ENCODE peak calls at places on chromosomes 16 and 17, in seven cellular contexts. I, O, R, Z, C, U and J are unnamed samples.

GRCh38 chr16:28058839-28059589 is 4.5 kb downstream of the GSG1L start:
- DNase-seq in Z (no peak), U (no peak), C (no peak), O (no peak), I (no peak), R (no peak), J (no peak)

GRCh38 chr17:7838291-7839075 is 4.5 kb downstream of the KDM6B start:
- DNase-seq in R (peak; percentile 48), U (peak; percentile 85), C (no peak), Z (peak; percentile 70), I (no peak), O (peak; percentile 77), J (peak; percentile 82)

GRCh38 chr17:5584971-5585794 is 874 bp upstream of the NLRP1 start:
- DNase-seq in R (no peak), U (no peak), I (no peak), O (no peak), C (peak; percentile 88), Z (no peak), J (no peak)

GRCh38 chr17:17043668-17044226 is 1.5 kb downstream of the MPRIP start:
- DNase-seq in Z (peak; percentile 47), R (no peak), C (no peak), O (peak; percentile 54), I (no peak), U (no peak), J (no peak)

GRCh38 chr16:7376227-7376626 is 43.6 kb downstream of the RBFOX1 start:
- DNase-seq in U (no peak), O (no peak), C (no peak), Z (no peak), I (no peak), R (no peak), J (no peak)

GRCh38 chr16:87680272-87680644 is 78.0 kb downstream of the JPH3 start:
- DNase-seq in R (no peak), O (no peak), C (no peak), Z (no peak), I (no peak), U (no peak), J (no peak)

GRCh38 chr17:78419970-78420820 is 41.7 kb downstream of the PGS1 start:
- DNase-seq in Z (no peak), C (no peak), O (peak; percentile 73), R (no peak), U (no peak), I (peak; percentile 69), J (no peak)

GRCh38 chr16:11602321-11602720 is 15.6 kb upstream of the LITAF start:
- DNase-seq in R (no peak), I (no peak), U (no peak), C (no peak), Z (no peak), O (no peak), J (no peak)

GRCh38 chr16:61957075-61957474 is 79.2 kb downstream of the CDH8 start:
- DNase-seq in Z (no peak), O (no peak), U (no peak), I (no peak), C (no peak), R (no peak), J (no peak)

GRCh38 chr17:59791603-59792457 is 84.4 kb downstream of the VMP1 start:
- DNase-seq in O (no peak), C (no peak), Z (no peak), R (no peak), U (no peak), I (no peak), J (peak; percentile 63)

GRCh38 chr17:83174859-83175550 is 95.6 kb downstream of the METRNL start:
- DNase-seq in C (no peak), I (no peak), O (no peak), Z (no peak), R (no peak), U (no peak), J (no peak)

GRCh38 chr16:57262841-57263584 is 18.0 kb downstream of the ARL2BP start:
- DNase-seq in R (no peak), C (peak; percentile 35), U (no peak), O (peak; percentile 61), I (no peak), Z (no peak), J (no peak)

GRCh38 chr17:13619462-13619861 is 17.7 kb upstream of the HS3ST3A1 start:
- DNase-seq in R (no peak), Z (no peak), I (no peak), O (no peak), C (no peak), U (no peak), J (no peak)

GRCh38 chr17:13616031-13616430 is 14.3 kb upstream of the HS3ST3A1 start:
- DNase-seq in I (no peak), C (no peak), Z (no peak), R (no peak), U (no peak), O (no peak), J (no peak)
- H3K36me3 ChIP-seq in I (no peaks in the 10 kb centered on the region), C (no peaks in the 10 kb centered on the region), Z (no peaks in the 10 kb centered on the region), R (no peaks in the 10 kb centered on the region), U (no peaks in the 10 kb centered on the region), O (no peaks in the 10 kb centered on the region), J (no peaks in the 10 kb centered on the region)

DNA sequence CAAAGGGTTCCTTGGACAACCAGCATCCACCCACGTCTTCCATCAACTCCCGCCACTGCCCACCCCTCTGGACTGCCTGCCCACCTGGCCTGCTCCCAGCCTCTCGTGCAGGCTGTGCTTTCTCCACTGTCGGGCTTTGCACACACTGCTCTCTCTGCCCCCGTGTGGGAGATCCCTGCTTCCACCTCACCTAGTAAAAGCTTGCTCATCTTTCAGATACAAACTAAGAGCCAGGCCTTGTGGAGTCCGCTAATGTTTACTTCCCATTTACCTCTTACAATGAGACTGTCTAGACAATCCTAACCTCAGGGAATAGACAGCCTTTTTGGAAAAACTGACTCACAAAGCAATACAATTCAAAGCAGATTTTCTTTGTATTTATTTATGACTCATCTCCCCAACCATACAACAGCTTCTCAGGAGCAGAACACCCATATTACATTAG is 67.6 kb downstream of the USP31 start:
- DNase-seq in R (peak; percentile 46), C (peak; percentile 81), O (no peak), Z (no peak), I (no peak), U (peak; percentile 20), J (no peak)
- TF ChIP-seq CTCF in R (no peak), C (peak; percentile 41), O (no peak), Z (no peak), I (no peak), U (no peak), J (no peak)

GRCh38 chr16:15033309-15033707 is 22.6 kb downstream of the NTAN1 start:
- DNase-seq in R (no peak), I (peak; percentile 88), U (peak; percentile 55), Z (peak; percentile 48), O (peak; percentile 59), C (no peak), J (no peak)
- H3K36me3 ChIP-seq in R (no peaks in the 10 kb centered on the region), I (peaks cover 98% of the 10 kb centered on the region), U (no peaks in the 10 kb centered on the region), Z (peaks cover 63% of the 10 kb centered on the region), O (peaks cover 54% of the 10 kb centered on the region), C (peaks cover 45% of the 10 kb centered on the region), J (peaks cover 72% of the 10 kb centered on the region)

DNA sequence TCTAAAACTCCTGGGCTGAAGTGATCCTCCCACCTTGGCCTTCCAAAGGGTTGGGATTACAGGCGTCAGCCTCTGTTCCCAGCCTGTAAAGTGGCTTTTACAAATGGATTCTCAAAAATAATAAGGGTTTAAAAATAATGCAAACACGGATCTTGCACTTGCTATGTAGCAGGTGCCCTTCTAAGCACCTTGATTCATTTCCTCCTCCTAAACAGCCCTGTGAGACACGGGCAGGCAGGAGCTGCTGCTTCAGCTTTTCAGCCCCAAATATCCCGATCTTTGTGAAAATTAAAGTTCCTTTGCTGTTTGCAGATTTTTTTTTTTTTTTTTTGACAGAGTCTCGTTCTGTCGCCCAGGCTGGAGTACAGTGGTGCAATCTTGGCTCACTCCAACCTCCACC is 31.7 kb downstream of the NAGPA start:
- DNase-seq in R (no peak), C (no peak), I (no peak), O (peak; percentile 3), Z (no peak), U (no peak), J (no peak)
- TF ChIP-seq CTCF in R (no peak), C (no peak), I (no peak), O (no peak), Z (no peak), U (no peak), J (no peak)

GRCh38 chr16:31079342-31079944 is 5.2 kb downstream of the ZNF646 start:
- DNase-seq in O (no peak), Z (no peak), R (no peak), C (no peak), U (peak; percentile 3), I (no peak), J (no peak)
- H3K36me3 ChIP-seq in O (peaks cover 20% of the 10 kb centered on the region), Z (peaks cover 25% of the 10 kb centered on the region), R (no peaks in the 10 kb centered on the region), C (peaks cover 2% of the 10 kb centered on the region), U (no peaks in the 10 kb centered on the region), I (peaks cover 84% of the 10 kb centered on the region), J (peaks cover 50% of the 10 kb centered on the region)